ENCODE peak calls at places on chromosomes 1 and 21, in seven cellular contexts. One of them, this sample, is unnamed. For H3K9me3 and H3K27me3, the result is how much of the 10 kb centered on the place peaks cover.

GRCh38 chr1:178908358-178908757 is 37.5 kb upstream of the ANGPTL1 start:
- DNase-seq in fibroblast of lung: peak
- DNase-seq in sigmoid colon: no peak
- DNase-seq in upper lobe of right lung: no peak
- DNase-seq in right lobe of liver: no peak
- DNase-seq in esophagus squamous epithelium: no peak
- DNase-seq in mammary epithelial cell: no peak
- DNase-seq in this sample: no peak

GRCh38 chr1:169238506-169238905 is 129.1 kb downstream of the NME7 start:
- DNase-seq in right lobe of liver: no peak
- DNase-seq in mammary epithelial cell: peak
- DNase-seq in sigmoid colon: no peak
- DNase-seq in fibroblast of lung: peak
- DNase-seq in esophagus squamous epithelium: no peak
- DNase-seq in upper lobe of right lung: no peak
- DNase-seq in this sample: no peak

GRCh38 chr1:245241506-245242130 is 86.8 kb downstream of the KIF26B start:
- DNase-seq in mammary epithelial cell: no peak
- DNase-seq in upper lobe of right lung: peak
- DNase-seq in sigmoid colon: no peak
- DNase-seq in esophagus squamous epithelium: no peak
- DNase-seq in fibroblast of lung: no peak
- DNase-seq in right lobe of liver: no peak
- DNase-seq in this sample: no peak

GRCh38 chr1:16152521-16153087 is 3.3 kb downstream of the EPHA2 start:
- DNase-seq in upper lobe of right lung: no peak
- DNase-seq in sigmoid colon: no peak
- DNase-seq in fibroblast of lung: peak
- DNase-seq in mammary epithelial cell: no peak
- DNase-seq in right lobe of liver: no peak
- DNase-seq in esophagus squamous epithelium: no peak
- DNase-seq in this sample: no peak

GRCh38 chr1:77925536-77925935 is 37.1 kb downstream of the NEXN start:
- DNase-seq in upper lobe of right lung: no peak
- DNase-seq in sigmoid colon: no peak
- DNase-seq in fibroblast of lung: peak
- DNase-seq in mammary epithelial cell: no peak
- DNase-seq in right lobe of liver: no peak
- DNase-seq in esophagus squamous epithelium: no peak
- DNase-seq in this sample: no peak

GRCh38 chr1:226649780-226650179 is 89.3 kb downstream of the ITPKB start:
- DNase-seq in right lobe of liver: no peak
- DNase-seq in mammary epithelial cell: no peak
- DNase-seq in fibroblast of lung: peak
- DNase-seq in esophagus squamous epithelium: no peak
- DNase-seq in upper lobe of right lung: no peak
- DNase-seq in sigmoid colon: no peak
- DNase-seq in this sample: no peak

GRCh38 chr1:78297828-78298227 is 192.9 kb upstream of the PTGFR start:
- DNase-seq in fibroblast of lung: peak
- DNase-seq in sigmoid colon: no peak
- DNase-seq in esophagus squamous epithelium: no peak
- DNase-seq in mammary epithelial cell: no peak
- DNase-seq in upper lobe of right lung: no peak
- DNase-seq in right lobe of liver: no peak
- DNase-seq in this sample: no peak

GRCh38 chr1:214441119-214441518 is 110.3 kb downstream of the PTPN14 start:
- DNase-seq in upper lobe of right lung: no peak
- DNase-seq in sigmoid colon: no peak
- DNase-seq in esophagus squamous epithelium: no peak
- DNase-seq in mammary epithelial cell: peak
- DNase-seq in right lobe of liver: no peak
- DNase-seq in fibroblast of lung: peak
- DNase-seq in this sample: no peak

DNA sequence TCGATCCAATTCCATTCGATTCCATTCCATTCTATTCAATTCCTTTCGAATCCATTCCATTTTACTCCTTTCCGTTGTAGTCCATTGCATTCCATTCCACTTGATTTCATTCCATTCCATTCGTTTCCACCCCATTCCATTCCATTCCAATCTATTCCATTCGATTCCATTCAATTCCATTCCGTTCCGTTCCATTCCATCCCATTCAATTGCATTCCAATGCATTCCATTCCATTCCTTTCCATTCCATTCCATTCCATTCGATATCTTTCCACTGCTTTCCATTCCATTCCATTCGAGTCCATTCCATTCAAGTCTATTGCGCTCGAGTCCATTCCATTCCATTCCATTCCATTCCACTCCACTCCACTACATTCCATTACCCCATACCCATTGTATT is 2568.7 kb upstream of the TPTE start:
- DNase-seq in mammary epithelial cell: no peak
- DNase-seq in esophagus squamous epithelium: no peak
- DNase-seq in upper lobe of right lung: no peak
- DNase-seq in right lobe of liver: no peak
- DNase-seq in fibroblast of lung: no peak
- DNase-seq in sigmoid colon: no peak
- DNase-seq in this sample: no peak
- H3K9me3 ChIP-seq in mammary epithelial cell: half or more
- H3K9me3 ChIP-seq in esophagus squamous epithelium: under half
- H3K9me3 ChIP-seq in upper lobe of right lung: half or more
- H3K9me3 ChIP-seq in right lobe of liver: half or more
- H3K9me3 ChIP-seq in fibroblast of lung: under half
- H3K9me3 ChIP-seq in sigmoid colon: half or more
- H3K9me3 ChIP-seq in this sample: half or more

GRCh38 chr1:221706862-221707582 is 34.9 kb downstream of the DUSP10 start:
- DNase-seq in sigmoid colon: peak
- DNase-seq in fibroblast of lung: no peak
- DNase-seq in mammary epithelial cell: no peak
- DNase-seq in right lobe of liver: no peak
- DNase-seq in upper lobe of right lung: no peak
- DNase-seq in esophagus squamous epithelium: no peak
- DNase-seq in this sample: no peak
- TF ChIP-seq CTCF in sigmoid colon: no peak
- TF ChIP-seq CTCF in fibroblast of lung: no peak
- TF ChIP-seq CTCF in mammary epithelial cell: no peak
- TF ChIP-seq CTCF in right lobe of liver: no peak
- TF ChIP-seq CTCF in upper lobe of right lung: no peak
- TF ChIP-seq CTCF in esophagus squamous epithelium: no peak
- TF ChIP-seq CTCF in this sample: no peak

GRCh38 chr1:56495538-56495937 is 83.8 kb downstream of the PLPP3 start:
- DNase-seq in upper lobe of right lung: no peak
- DNase-seq in right lobe of liver: no peak
- DNase-seq in esophagus squamous epithelium: no peak
- DNase-seq in sigmoid colon: no peak
- DNase-seq in mammary epithelial cell: no peak
- DNase-seq in fibroblast of lung: no peak
- DNase-seq in this sample: no peak

GRCh38 chr1:56494306-56494705 is 85.1 kb downstream of the PLPP3 start:
- DNase-seq in sigmoid colon: no peak
- DNase-seq in right lobe of liver: no peak
- DNase-seq in mammary epithelial cell: no peak
- DNase-seq in esophagus squamous epithelium: no peak
- DNase-seq in fibroblast of lung: no peak
- DNase-seq in upper lobe of right lung: no peak
- DNase-seq in this sample: no peak

GRCh38 chr1:56493826-56494225 is 85.5 kb downstream of the PLPP3 start:
- DNase-seq in mammary epithelial cell: no peak
- DNase-seq in sigmoid colon: no peak
- DNase-seq in upper lobe of right lung: no peak
- DNase-seq in esophagus squamous epithelium: no peak
- DNase-seq in right lobe of liver: no peak
- DNase-seq in fibroblast of lung: no peak
- DNase-seq in this sample: no peak

GRCh38 chr1:56496158-56496557 is 83.2 kb downstream of the PLPP3 start:
- DNase-seq in mammary epithelial cell: no peak
- DNase-seq in right lobe of liver: peak
- DNase-seq in esophagus squamous epithelium: no peak
- DNase-seq in upper lobe of right lung: no peak
- DNase-seq in sigmoid colon: no peak
- DNase-seq in fibroblast of lung: no peak
- DNase-seq in this sample: no peak

GRCh38 chr1:56496861-56497772 is 82.2 kb downstream of the PLPP3 start:
- DNase-seq in fibroblast of lung: no peak
- DNase-seq in sigmoid colon: no peak
- DNase-seq in esophagus squamous epithelium: no peak
- DNase-seq in upper lobe of right lung: no peak
- DNase-seq in mammary epithelial cell: no peak
- DNase-seq in right lobe of liver: no peak
- DNase-seq in this sample: no peak
- H3K27me3 ChIP-seq in fibroblast of lung: under half
- H3K27me3 ChIP-seq in sigmoid colon: under half
- H3K27me3 ChIP-seq in esophagus squamous epithelium: under half
- H3K27me3 ChIP-seq in upper lobe of right lung: under half
- H3K27me3 ChIP-seq in mammary epithelial cell: under half
- H3K27me3 ChIP-seq in right lobe of liver: under half
- H3K27me3 ChIP-seq in this sample: under half

GRCh38 chr1:154845174-154845573 is 24.9 kb downstream of the KCNN3 start:
- DNase-seq in upper lobe of right lung: no peak
- DNase-seq in mammary epithelial cell: no peak
- DNase-seq in right lobe of liver: no peak
- DNase-seq in fibroblast of lung: no peak
- DNase-seq in esophagus squamous epithelium: no peak
- DNase-seq in sigmoid colon: no peak
- DNase-seq in this sample: no peak
- H3K9me3 ChIP-seq in upper lobe of right lung: under half
- H3K9me3 ChIP-seq in mammary epithelial cell: under half
- H3K9me3 ChIP-seq in right lobe of liver: under half
- H3K9me3 ChIP-seq in fibroblast of lung: under half
- H3K9me3 ChIP-seq in esophagus squamous epithelium: under half
- H3K9me3 ChIP-seq in sigmoid colon: under half
- H3K9me3 ChIP-seq in this sample: under half

GRCh38 chr1:150763018-150763417 is 2.6 kb downstream of the CTSS start:
- DNase-seq in sigmoid colon: no peak
- DNase-seq in fibroblast of lung: no peak
- DNase-seq in right lobe of liver: no peak
- DNase-seq in mammary epithelial cell: no peak
- DNase-seq in upper lobe of right lung: no peak
- DNase-seq in esophagus squamous epithelium: no peak
- DNase-seq in this sample: no peak

GRCh38 chr1:150763631-150764223 is 1.9 kb downstream of the CTSS start:
- DNase-seq in sigmoid colon: no peak
- DNase-seq in esophagus squamous epithelium: no peak
- DNase-seq in mammary epithelial cell: no peak
- DNase-seq in upper lobe of right lung: no peak
- DNase-seq in fibroblast of lung: no peak
- DNase-seq in right lobe of liver: no peak
- DNase-seq in this sample: no peak

GRCh38 chr1:150762559-150762958 is 3.0 kb downstream of the CTSS start:
- DNase-seq in fibroblast of lung: no peak
- DNase-seq in sigmoid colon: no peak
- DNase-seq in upper lobe of right lung: no peak
- DNase-seq in mammary epithelial cell: no peak
- DNase-seq in esophagus squamous epithelium: no peak
- DNase-seq in right lobe of liver: no peak
- DNase-seq in this sample: no peak

GRCh38 chr1:150764617-150765090 is 924 bp downstream of the CTSS start:
- DNase-seq in mammary epithelial cell: peak
- DNase-seq in sigmoid colon: no peak
- DNase-seq in fibroblast of lung: peak
- DNase-seq in upper lobe of right lung: no peak
- DNase-seq in right lobe of liver: no peak
- DNase-seq in esophagus squamous epithelium: no peak
- DNase-seq in this sample: no peak

DNA sequence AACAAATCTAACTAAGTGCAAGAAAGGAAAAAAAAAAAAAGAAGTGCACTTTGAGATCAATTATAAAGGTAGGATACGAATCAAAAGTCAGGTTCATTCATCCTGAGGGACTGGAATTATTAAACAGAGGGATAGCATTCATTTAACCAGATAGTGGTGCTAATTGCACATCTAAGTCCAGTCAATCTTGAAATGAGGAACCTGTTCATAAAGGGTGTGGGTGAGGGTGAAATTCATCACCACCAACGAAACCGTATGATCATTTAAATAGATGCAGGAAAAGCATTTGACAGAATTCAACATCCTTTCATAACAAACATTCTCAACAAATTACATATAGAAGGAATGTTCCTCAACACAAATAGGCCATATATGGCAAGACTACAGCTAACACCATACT is 5.6 kb downstream of the CTSS start:
- DNase-seq in mammary epithelial cell: no peak
- DNase-seq in upper lobe of right lung: no peak
- DNase-seq in right lobe of liver: no peak
- DNase-seq in sigmoid colon: no peak
- DNase-seq in esophagus squamous epithelium: no peak
- DNase-seq in fibroblast of lung: no peak
- DNase-seq in this sample: no peak
- TF ChIP-seq CTCF in mammary epithelial cell: no peak
- TF ChIP-seq CTCF in upper lobe of right lung: no peak
- TF ChIP-seq CTCF in right lobe of liver: no peak
- TF ChIP-seq CTCF in sigmoid colon: no peak
- TF ChIP-seq CTCF in esophagus squamous epithelium: no peak
- TF ChIP-seq CTCF in fibroblast of lung: no peak
- TF ChIP-seq CTCF in this sample: no peak

GRCh38 chr1:5455651-5456050 is 536.6 kb downstream of the NPHP4 start:
- DNase-seq in sigmoid colon: no peak
- DNase-seq in fibroblast of lung: no peak
- DNase-seq in mammary epithelial cell: no peak
- DNase-seq in esophagus squamous epithelium: no peak
- DNase-seq in upper lobe of right lung: no peak
- DNase-seq in right lobe of liver: no peak
- DNase-seq in this sample: no peak

GRCh38 chr1:5447479-5448070 is 544.6 kb downstream of the NPHP4 start:
- DNase-seq in esophagus squamous epithelium: no peak
- DNase-seq in right lobe of liver: no peak
- DNase-seq in fibroblast of lung: no peak
- DNase-seq in sigmoid colon: no peak
- DNase-seq in upper lobe of right lung: peak
- DNase-seq in mammary epithelial cell: no peak
- DNase-seq in this sample: no peak

GRCh38 chr1:5455056-5455455 is 537.2 kb downstream of the NPHP4 start:
- DNase-seq in fibroblast of lung: no peak
- DNase-seq in upper lobe of right lung: no peak
- DNase-seq in esophagus squamous epithelium: no peak
- DNase-seq in sigmoid colon: no peak
- DNase-seq in mammary epithelial cell: no peak
- DNase-seq in right lobe of liver: no peak
- DNase-seq in this sample: no peak

GRCh38 chr1:5448486-5448885 is 543.7 kb downstream of the NPHP4 start:
- DNase-seq in esophagus squamous epithelium: no peak
- DNase-seq in right lobe of liver: no peak
- DNase-seq in upper lobe of right lung: peak
- DNase-seq in fibroblast of lung: no peak
- DNase-seq in mammary epithelial cell: no peak
- DNase-seq in sigmoid colon: no peak
- DNase-seq in this sample: no peak

GRCh38 chr1:5451671-5452070 is 540.6 kb downstream of the NPHP4 start:
- DNase-seq in fibroblast of lung: no peak
- DNase-seq in sigmoid colon: no peak
- DNase-seq in esophagus squamous epithelium: no peak
- DNase-seq in right lobe of liver: no peak
- DNase-seq in upper lobe of right lung: peak
- DNase-seq in mammary epithelial cell: no peak
- DNase-seq in this sample: no peak
- H3K27me3 ChIP-seq in fibroblast of lung: under half
- H3K27me3 ChIP-seq in sigmoid colon: half or more
- H3K27me3 ChIP-seq in esophagus squamous epithelium: under half
- H3K27me3 ChIP-seq in right lobe of liver: under half
- H3K27me3 ChIP-seq in upper lobe of right lung: under half
- H3K27me3 ChIP-seq in mammary epithelial cell: under half
- H3K27me3 ChIP-seq in this sample: half or more

This sample was measured in stomach.